ENCODE peak calls at places on chromosomes 5 and 9, in five cellular contexts. W, M, N, K and D are unnamed samples.

GRCh38 chr9:87447547-87448432 is 49.9 kb upstream of the DAPK1 start:
- DNase-seq in K (no peak), M (peak), N (no peak), W (no peak), D (no peak)

GRCh38 chr9:136171009-136171800 is 33.7 kb downstream of the LHX3 start:
- DNase-seq in W (no peak), K (no peak), M (peak), N (no peak), D (no peak)

GRCh38 chr9:134855231-134855899 is 25.2 kb upstream of the FCN2 start:
- DNase-seq in W (no peak), N (no peak), M (no peak), K (no peak), D (no peak)

GRCh38 chr5:102554728-102555127 is 55.9 kb upstream of the SLCO6A1 start:
- DNase-seq in K (peak), W (no peak), N (no peak), M (no peak), D (no peak)

GRCh38 chr5:88507261-88507660 is 238.6 kb upstream of the TMEM161B start:
- DNase-seq in K (no peak), W (no peak), N (no peak), M (no peak), D (no peak)

GRCh38 chr9:35690447-35691324 is 961 bp upstream of the TPM2 start:
- DNase-seq in K (no peak), W (peak), N (no peak), M (peak), D (no peak)

GRCh38 chr9:31304576-31304975 is 1079.9 kb upstream of the ACO1 start:
- DNase-seq in N (no peak), M (no peak), W (no peak), K (peak), D (no peak)

GRCh38 chr5:131379071-131379538 is 115.3 kb downstream of the CDC42SE2 start:
- DNase-seq in M (no peak), N (no peak), K (no peak), W (no peak), D (no peak)

GRCh38 chr5:62720036-62720441 is 141.4 kb downstream of the LRRC70 start:
- DNase-seq in K (peak), N (no peak), W (peak), M (peak), D (no peak)

GRCh38 chr5:169974121-169974770 is 6.0 kb downstream of the INSYN2B start:
- DNase-seq in K (no peak), N (no peak), M (no peak), W (no peak), D (no peak)

GRCh38 chr9:27329292-27329691 is 32.3 kb upstream of the EQTN start:
- DNase-seq in M (no peak), K (no peak), N (no peak), W (no peak), D (no peak)

GRCh38 chr9:99748690-99749089 is 73.0 kb upstream of the NR4A3 start:
- DNase-seq in N (no peak), K (no peak), W (no peak), M (no peak), D (peak)

GRCh38 chr9:86471501-86471900 is 117.3 kb upstream of the TUT7 start:
- DNase-seq in K (no peak), M (no peak), W (no peak), N (no peak), D (no peak)

GRCh38 chr5:8650197-8650596 is 781.2 kb downstream of the MTRR start:
- DNase-seq in W (no peak), K (no peak), N (no peak), M (no peak), D (no peak)

GRCh38 chr9:134637696-134638502 is 3.7 kb upstream of the COL5A1 start:
- DNase-seq in W (no peak), M (no peak), N (no peak), K (no peak), D (no peak)